ENCODE peak calls at places on chromosomes 11 and 22, in seven cellular contexts. One of them, this sample, is unnamed.

GRCh38 chr11:61711493-61711892 is 31.3 kb downstream of the DAGLA start:
- DNase-seq in stimulated activated naive B cell treated with anti-CD40 and anti-IgM and Interleukin-4, amounts not matched to agents 10 μg/mL and 1 μg/mL and 100 μg/mL, for 72 hours: no peak
- DNase-seq in effector CD4-positive, alpha-beta T cell: no peak
- DNase-seq in left ventricle myocardium superior: no peak
- DNase-seq in neuronal stem cell: no peak
- DNase-seq in CD8-positive, alpha-beta memory T cell: no peak
- DNase-seq in adipocyte: no peak
- DNase-seq in this sample: no peak

GRCh38 chr22:50635591-50635990 is 7.6 kb upstream of the ARSA start:
- DNase-seq in stimulated activated naive B cell treated with anti-CD40 and anti-IgM and Interleukin-4, amounts not matched to agents 10 μg/mL and 1 μg/mL and 100 μg/mL, for 72 hours: no peak
- DNase-seq in effector CD4-positive, alpha-beta T cell: no peak
- DNase-seq in left ventricle myocardium superior: no peak
- DNase-seq in neuronal stem cell: no peak
- DNase-seq in CD8-positive, alpha-beta memory T cell: no peak
- DNase-seq in adipocyte: no peak
- DNase-seq in this sample: no peak

GRCh38 chr22:46571642-46572250 is 34.3 kb upstream of the CELSR1 start:
- DNase-seq in stimulated activated naive B cell treated with anti-CD40 and anti-IgM and Interleukin-4, amounts not matched to agents 10 μg/mL and 1 μg/mL and 100 μg/mL, for 72 hours: no peak
- DNase-seq in effector CD4-positive, alpha-beta T cell: no peak
- DNase-seq in left ventricle myocardium superior: no peak
- DNase-seq in neuronal stem cell: no peak
- DNase-seq in CD8-positive, alpha-beta memory T cell: no peak
- DNase-seq in adipocyte: no peak
- DNase-seq in this sample: no peak

GRCh38 chr11:73142128-73142377 is at the start of gene FCHSD2:
- DNase-seq in stimulated activated naive B cell treated with anti-CD40 and anti-IgM and Interleukin-4, amounts not matched to agents 10 μg/mL and 1 μg/mL and 100 μg/mL, for 72 hours: no peak
- DNase-seq in effector CD4-positive, alpha-beta T cell: no peak
- DNase-seq in left ventricle myocardium superior: no peak
- DNase-seq in neuronal stem cell: no peak
- DNase-seq in CD8-positive, alpha-beta memory T cell: peak
- DNase-seq in adipocyte: no peak
- DNase-seq in this sample: no peak

GRCh38 chr11:77522215-77522614 is 48.3 kb upstream of the PAK1 start:
- DNase-seq in stimulated activated naive B cell treated with anti-CD40 and anti-IgM and Interleukin-4, amounts not matched to agents 10 μg/mL and 1 μg/mL and 100 μg/mL, for 72 hours: no peak
- DNase-seq in effector CD4-positive, alpha-beta T cell: no peak
- DNase-seq in left ventricle myocardium superior: no peak
- DNase-seq in neuronal stem cell: no peak
- DNase-seq in CD8-positive, alpha-beta memory T cell: no peak
- DNase-seq in adipocyte: no peak
- DNase-seq in this sample: no peak

GRCh38 chr11:44539971-44540370 is 25.5 kb upstream of the CD82 start:
- DNase-seq in stimulated activated naive B cell treated with anti-CD40 and anti-IgM and Interleukin-4, amounts not matched to agents 10 μg/mL and 1 μg/mL and 100 μg/mL, for 72 hours: no peak
- DNase-seq in effector CD4-positive, alpha-beta T cell: no peak
- DNase-seq in left ventricle myocardium superior: no peak
- DNase-seq in neuronal stem cell: no peak
- DNase-seq in CD8-positive, alpha-beta memory T cell: no peak
- DNase-seq in adipocyte: no peak
- DNase-seq in this sample: no peak

GRCh38 chr11:22432331-22433065 is 94.3 kb downstream of the SLC17A6 start:
- DNase-seq in stimulated activated naive B cell treated with anti-CD40 and anti-IgM and Interleukin-4, amounts not matched to agents 10 μg/mL and 1 μg/mL and 100 μg/mL, for 72 hours: no peak
- DNase-seq in effector CD4-positive, alpha-beta T cell: no peak
- DNase-seq in left ventricle myocardium superior: peak
- DNase-seq in neuronal stem cell: peak
- DNase-seq in CD8-positive, alpha-beta memory T cell: no peak
- DNase-seq in adipocyte: no peak
- DNase-seq in this sample: no peak

GRCh38 chr11:73268671-73269271 is 3.4 kb upstream of the P2RY6 start:
- DNase-seq in stimulated activated naive B cell treated with anti-CD40 and anti-IgM and Interleukin-4, amounts not matched to agents 10 μg/mL and 1 μg/mL and 100 μg/mL, for 72 hours: no peak
- DNase-seq in effector CD4-positive, alpha-beta T cell: no peak
- DNase-seq in left ventricle myocardium superior: no peak
- DNase-seq in neuronal stem cell: no peak
- DNase-seq in CD8-positive, alpha-beta memory T cell: no peak
- DNase-seq in adipocyte: no peak
- DNase-seq in this sample: no peak

GRCh38 chr22:17130199-17130598 is 9.0 kb upstream of the TMEM121B start:
- DNase-seq in stimulated activated naive B cell treated with anti-CD40 and anti-IgM and Interleukin-4, amounts not matched to agents 10 μg/mL and 1 μg/mL and 100 μg/mL, for 72 hours: no peak
- DNase-seq in effector CD4-positive, alpha-beta T cell: no peak
- DNase-seq in left ventricle myocardium superior: no peak
- DNase-seq in neuronal stem cell: no peak
- DNase-seq in CD8-positive, alpha-beta memory T cell: no peak
- DNase-seq in adipocyte: no peak
- DNase-seq in this sample: no peak

GRCh38 chr11:7572001-7572712 is 58.4 kb downstream of the PPFIBP2 start:
- DNase-seq in stimulated activated naive B cell treated with anti-CD40 and anti-IgM and Interleukin-4, amounts not matched to agents 10 μg/mL and 1 μg/mL and 100 μg/mL, for 72 hours: no peak
- DNase-seq in effector CD4-positive, alpha-beta T cell: no peak
- DNase-seq in left ventricle myocardium superior: no peak
- DNase-seq in neuronal stem cell: no peak
- DNase-seq in CD8-positive, alpha-beta memory T cell: no peak
- DNase-seq in adipocyte: no peak
- DNase-seq in this sample: no peak

GRCh38 chr22:40123387-40123786 is 54.3 kb upstream of the TNRC6B start:
- DNase-seq in stimulated activated naive B cell treated with anti-CD40 and anti-IgM and Interleukin-4, amounts not matched to agents 10 μg/mL and 1 μg/mL and 100 μg/mL, for 72 hours: no peak
- DNase-seq in effector CD4-positive, alpha-beta T cell: no peak
- DNase-seq in left ventricle myocardium superior: peak
- DNase-seq in neuronal stem cell: no peak
- DNase-seq in CD8-positive, alpha-beta memory T cell: no peak
- DNase-seq in adipocyte: no peak
- DNase-seq in this sample: no peak

GRCh38 chr22:42797021-42797420 is 60.1 kb downstream of the ARFGAP3 start:
- DNase-seq in stimulated activated naive B cell treated with anti-CD40 and anti-IgM and Interleukin-4, amounts not matched to agents 10 μg/mL and 1 μg/mL and 100 μg/mL, for 72 hours: no peak
- DNase-seq in effector CD4-positive, alpha-beta T cell: no peak
- DNase-seq in left ventricle myocardium superior: peak
- DNase-seq in neuronal stem cell: no peak
- DNase-seq in CD8-positive, alpha-beta memory T cell: no peak
- DNase-seq in adipocyte: no peak
- DNase-seq in this sample: no peak

GRCh38 chr11:79864882-79865281 is 424.1 kb upstream of the TENM4 start:
- DNase-seq in stimulated activated naive B cell treated with anti-CD40 and anti-IgM and Interleukin-4, amounts not matched to agents 10 μg/mL and 1 μg/mL and 100 μg/mL, for 72 hours: no peak
- DNase-seq in effector CD4-positive, alpha-beta T cell: no peak
- DNase-seq in left ventricle myocardium superior: no peak
- DNase-seq in neuronal stem cell: no peak
- DNase-seq in CD8-positive, alpha-beta memory T cell: no peak
- DNase-seq in adipocyte: peak
- DNase-seq in this sample: no peak

GRCh38 chr22:46317646-46318045 is 17.9 kb upstream of the TRMU start:
- DNase-seq in stimulated activated naive B cell treated with anti-CD40 and anti-IgM and Interleukin-4, amounts not matched to agents 10 μg/mL and 1 μg/mL and 100 μg/mL, for 72 hours: no peak
- DNase-seq in effector CD4-positive, alpha-beta T cell: no peak
- DNase-seq in left ventricle myocardium superior: peak
- DNase-seq in neuronal stem cell: no peak
- DNase-seq in CD8-positive, alpha-beta memory T cell: peak
- DNase-seq in adipocyte: no peak
- DNase-seq in this sample: no peak

This sample was measured in naive thymus-derived CD8-positive, alpha-beta T cell.